ENCODE peak calls at places on chromosomes 7 and 10, in ten cellular contexts. H is psoas muscle, A is neural progenitor cell, F is fibroblast of the aortic adventitia, Z is SK-N-SH, S is GM23248, U is lung, R is ascending aorta, J is pancreas, Q is NAMALWA. G is an unnamed sample.

GRCh38 chr7:29289156-29290021 is 94.8 kb downstream of the CHN2 start:
- DNase-seq in H (peak; percentile 37), A (peak; percentile 47), F (no peak), Z (no peak), S (no peak), U (no peak), R (peak; percentile 35), J (no peak), Q (peak; percentile 95), G (peak; percentile 54)

GRCh38 chr10:33661580-33662269 is 327.3 kb upstream of the NRP1 start:
- DNase-seq in H (peak; percentile 73), A (no peak), F (peak; percentile 98), Z (peak; percentile 14), S (peak; percentile 94), U (peak; percentile 61), R (peak; percentile 52), J (peak; percentile 9), Q (no peak), G (peak; percentile 21)

GRCh38 chr7:81036041-81036440 is 117.2 kb upstream of the SEMA3C start:
- DNase-seq in H (no peak), A (no peak), F (peak; percentile 48), Z (no peak), S (peak; percentile 21), U (no peak), R (no peak), J (no peak), Q (no peak), G (no peak)

GRCh38 chr7:636396-636795 is 90.1 kb upstream of the DNAAF5 start:
- DNase-seq in H (no peak), A (peak; percentile 11), F (peak; percentile 5), Z (no peak), S (peak; percentile 42), U (no peak), R (no peak), J (peak; percentile 50), Q (no peak), G (no peak)

GRCh38 chr10:109959571-109960145 is 36.3 kb upstream of the XPNPEP1 start:
- DNase-seq in H (no peak), A (no peak), F (no peak), Z (no peak), S (no peak), U (no peak), R (no peak), J (no peak), Q (no peak), G (no peak)

GRCh38 chr7:1234794-1235500 is 2.3 kb downstream of the UNCX start:
- DNase-seq in H (no peak), A (peak; percentile 90), F (no peak), Z (no peak), S (no peak), U (no peak), R (no peak), J (no peak), Q (no peak), G (no peak)

GRCh38 chr10:13183625-13184024 is 22.3 kb downstream of the MCM10 start:
- DNase-seq in H (no peak), A (no peak), F (no peak), Z (no peak), S (no peak), U (no peak), R (no peak), J (no peak), Q (peak; percentile 24), G (peak; percentile 75)

GRCh38 chr10:91930939-91931338 is 7.4 kb downstream of the BTAF1 start:
- DNase-seq in H (no peak), A (no peak), F (no peak), Z (no peak), S (no peak), U (no peak), R (no peak), J (no peak), Q (no peak), G (no peak)

G was measured in GM12865.